ENCODE peak calls at places on chromosomes 6 and 20, in five cellular contexts. A, W, Y, J and L are unnamed samples.

GRCh38 chr20:59561228-59561605 is 43.1 kb upstream of the PHACTR3 start:
- DNase-seq in J (peak; percentile 40), Y (no peak), W (no peak), A (no peak), L (peak; percentile 29)

GRCh38 chr20:24805456-24806233 is 143.4 kb upstream of the CST7 start:
- DNase-seq in J (no peak), A (no peak), Y (no peak), W (no peak), L (no peak)

GRCh38 chr6:89145962-89146747 is at the start of gene PM20D2:
- DNase-seq in Y (peak; percentile 11), W (no peak), A (peak; percentile 79), J (peak; percentile 14), L (peak; percentile 44)

GRCh38 chr6:70236304-70236703 is 66.6 kb downstream of the COL9A1 start:
- DNase-seq in A (no peak), Y (no peak), J (no peak), W (no peak), L (no peak)

GRCh38 chr6:81938014-81938761 is 185.7 kb upstream of the TENT5A start:
- DNase-seq in A (no peak), J (peak; percentile 100), Y (peak; percentile 93), W (peak; percentile 91), L (peak; percentile 99)

GRCh38 chr6:133892444-133893323 is 3.8 kb downstream of the TCF21 start:
- DNase-seq in Y (no peak), A (peak; percentile 72), W (no peak), J (no peak), L (no peak)

GRCh38 chr6:18978330-18979128 is 591.4 kb downstream of the RNF144B start:
- DNase-seq in W (peak; percentile 89), J (peak; percentile 72), Y (no peak), A (peak; percentile 63), L (peak; percentile 45)

GRCh38 chr6:53635322-53635721 is 30.2 kb downstream of the KLHL31 start:
- DNase-seq in J (peak; percentile 64), Y (no peak), W (no peak), A (no peak), L (peak; percentile 55)

GRCh38 chr6:135475292-135475886 is 22.2 kb downstream of the AHI1 start:
- DNase-seq in A (no peak), W (no peak), J (no peak), Y (peak; percentile 72), L (no peak)

GRCh38 chr6:22149081-22149480 is 147.8 kb downstream of the PRL start:
- DNase-seq in A (no peak), Y (no peak), W (no peak), J (no peak), L (no peak)

GRCh38 chr6:40805336-40805735 is 218.2 kb upstream of the LRFN2 start:
- DNase-seq in J (no peak), A (no peak), Y (no peak), W (no peak), L (no peak)

GRCh38 chr6:97077380-97077779 is 152.9 kb downstream of the KLHL32 start:
- DNase-seq in Y (no peak), A (peak; percentile 17), J (no peak), W (no peak), L (peak; percentile 4)

GRCh38 chr6:14216931-14217684 is 99.5 kb downstream of the CD83 start:
- DNase-seq in W (peak; percentile 36), J (no peak), A (no peak), Y (peak; percentile 98), L (no peak)

GRCh38 chr6:133467231-133467981 is 226.2 kb downstream of the EYA4 start:
- DNase-seq in Y (no peak), W (peak; percentile 22), A (no peak), J (peak; percentile 1), L (no peak)

GRCh38 chr6:8069887-8070286 is 5.7 kb upstream of the BLOC1S5 start:
- DNase-seq in Y (no peak), J (no peak), A (no peak), W (no peak), L (no peak)

GRCh38 chr20:57811373-57812020 is 101.7 kb upstream of the PMEPA1 start:
- DNase-seq in W (no peak), J (no peak), Y (no peak), A (peak; percentile 50), L (peak; percentile 19)

GRCh38 chr6:45728674-45729073 is 287.0 kb downstream of the CLIC5 start:
- DNase-seq in A (no peak), W (no peak), J (peak; percentile 78), Y (no peak), L (peak; percentile 88)

GRCh38 chr6:148392611-148393160 is 50.0 kb downstream of the SASH1 start:
- DNase-seq in Y (no peak), J (no peak), A (no peak), W (no peak), L (no peak)

GRCh38 chr6:139271056-139271455 is 20.7 kb downstream of the TXLNB start:
- DNase-seq in A (no peak), J (peak; percentile 36), Y (no peak), W (peak; percentile 33), L (peak; percentile 65)

GRCh38 chr6:138157986-138158638 is 3.6 kb upstream of the ARFGEF3 start:
- DNase-seq in W (peak; percentile 16), J (no peak), Y (no peak), A (no peak), L (no peak)

GRCh38 chr6:49220293-49220692 is 242.8 kb downstream of the MMUT start:
- DNase-seq in A (no peak), W (no peak), J (no peak), Y (no peak), L (no peak)

GRCh38 chr20:4509825-4510522 is 211.7 kb upstream of the PRND start:
- DNase-seq in A (no peak), J (peak; percentile 39), W (peak; percentile 44), Y (no peak), L (peak; percentile 42)

GRCh38 chr6:107214655-107215054 is 99.3 kb upstream of the BEND3 start:
- DNase-seq in J (no peak), W (no peak), Y (no peak), A (no peak), L (no peak)

GRCh38 chr6:36364669-36365479 is 22.6 kb downstream of the ETV7 start:
- DNase-seq in J (peak; percentile 46), W (peak; percentile 67), A (no peak), Y (no peak), L (peak; percentile 19)

GRCh38 chr20:1997483-1998192 is 3.8 kb upstream of the PDYN start:
- DNase-seq in J (no peak), A (no peak), W (no peak), Y (no peak), L (no peak)

GRCh38 chr6:151209071-151209831 is 30.5 kb upstream of the AKAP12 start:
- DNase-seq in Y (no peak), W (peak; percentile 21), J (peak; percentile 72), A (no peak), L (peak; percentile 80)

GRCh38 chr6:79436232-79436631 is 101.0 kb downstream of the LCA5 start:
- DNase-seq in Y (no peak), W (no peak), J (peak; percentile 51), A (no peak), L (peak; percentile 40)

GRCh38 chr6:27836783-27837635 is 75.2 kb downstream of the OR2B2 start:
- DNase-seq in J (peak; percentile 81), A (peak; percentile 83), W (peak; percentile 85), Y (peak; percentile 78), L (peak; percentile 80)

GRCh38 chr6:41371461-41371991 is 36.1 kb downstream of the NCR2 start:
- DNase-seq in Y (no peak), W (peak; percentile 52), A (peak; percentile 86), J (no peak), L (peak; percentile 7)

GRCh38 chr6:87016772-87017171 is 78.1 kb downstream of the CGA start:
- DNase-seq in A (no peak), J (no peak), Y (no peak), W (no peak), L (no peak)

GRCh38 chr6:81613606-81614005 is 138.9 kb downstream of the TENT5A start:
- DNase-seq in J (peak; percentile 75), Y (peak; percentile 49), A (no peak), W (peak; percentile 53), L (peak; percentile 53)

DNA sequence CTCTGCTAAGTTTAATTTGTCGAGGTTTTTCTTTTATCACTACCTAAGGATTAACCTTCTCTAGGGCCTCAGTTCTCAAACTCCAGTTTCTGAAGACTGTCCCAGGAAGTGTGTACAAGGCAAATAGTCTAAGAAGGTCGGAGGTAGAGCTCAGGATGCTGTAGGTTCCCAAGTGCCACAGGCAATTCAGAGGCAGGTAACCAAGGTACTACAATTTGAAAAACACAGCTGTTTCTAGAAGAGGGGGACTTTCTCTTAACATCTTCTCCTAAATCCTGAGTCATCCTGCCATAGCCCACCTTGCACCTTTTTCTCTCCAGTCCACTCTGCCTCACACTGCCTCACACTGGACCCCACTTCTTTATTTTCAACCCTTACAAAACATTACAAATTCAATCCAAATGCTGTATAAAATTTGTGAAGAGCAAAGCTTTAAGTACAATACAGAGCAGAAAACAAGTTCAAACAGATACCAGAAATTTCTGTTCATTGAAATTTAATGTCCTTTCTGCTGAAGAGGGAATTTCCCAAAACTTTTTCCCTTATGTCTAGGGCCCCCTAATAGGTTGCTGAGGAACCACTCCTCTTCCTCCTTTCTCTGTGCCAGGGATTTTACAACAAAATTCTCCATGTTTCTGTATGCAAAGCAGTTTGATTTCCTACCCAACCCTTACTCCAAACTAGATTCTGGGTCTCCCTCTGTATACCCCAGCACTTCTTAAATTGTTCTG is 43.0 kb downstream of the FRK start:
- DNase-seq in J (peak; percentile 44), W (no peak), A (no peak), Y (no peak), L (no peak)
- H3K4me3 ChIP-seq in J (no peak overlapping the region), W (no peak overlapping the region), A (no peak overlapping the region), Y (no peak overlapping the region), L (no peak overlapping the region)

GRCh38 chr6:56770011-56770520 is 127.4 kb upstream of the DST start:
- DNase-seq in W (no peak), A (no peak), Y (no peak), J (no peak), L (no peak)
- H3K4me3 ChIP-seq in W (no peak overlapping the region), A (no peak overlapping the region), Y (no peak overlapping the region), J (no peak overlapping the region), L (no peak overlapping the region)

GRCh38 chr20:38724603-38725457 is 544 bp downstream of the SLC32A1 start:
- DNase-seq in Y (no peak), W (no peak), J (no peak), A (peak; percentile 71), L (no peak)
- H3K4me3 ChIP-seq in Y (no peak overlapping the region), W (no peak overlapping the region), J (no peak overlapping the region), A (peak overlapping the region; percentile 38), L (no peak overlapping the region)

GRCh38 chr20:41030536-41031242 is 2.1 kb downstream of the TOP1 start:
- DNase-seq in W (no peak), A (no peak), J (peak; percentile 68), Y (no peak), L (peak; percentile 72)

GRCh38 chr20:41032243-41032642 is 3.6 kb downstream of the TOP1 start:
- DNase-seq in A (no peak), Y (no peak), W (no peak), J (peak; percentile 29), L (no peak)

GRCh38 chr20:41029150-41029872 is 689 bp downstream of the TOP1 start:
- DNase-seq in W (no peak), J (no peak), Y (no peak), A (peak; percentile 53), L (no peak)

GRCh38 chr20:41028359-41029149 is at the start of gene TOP1:
- DNase-seq in W (peak; percentile 100), Y (peak; percentile 99), J (peak; percentile 97), A (peak; percentile 100), L (peak; percentile 100)

DNA sequence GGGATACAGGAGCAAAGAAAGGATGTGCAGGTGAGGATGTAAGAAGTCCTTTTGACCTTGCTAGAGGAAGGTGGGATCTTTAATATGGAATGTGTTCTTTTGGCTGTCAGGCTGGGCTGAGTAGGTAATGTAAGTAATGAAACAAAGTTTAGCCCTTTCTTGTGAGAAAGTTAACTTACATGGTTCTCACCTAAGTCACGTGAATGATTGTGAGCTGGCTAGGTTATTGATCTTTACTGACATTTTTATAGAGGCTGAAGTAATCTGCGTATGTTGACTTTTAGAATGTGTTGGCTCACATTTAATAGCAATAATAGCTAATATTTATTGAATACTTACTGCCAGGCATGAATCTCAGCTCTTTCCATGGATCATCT is 2.6 kb downstream of the TOP1 start:
- DNase-seq in W (no peak), J (no peak), Y (no peak), A (no peak), L (no peak)
- H3K4me3 ChIP-seq in W (peak overlapping the region; percentile 90), J (peak overlapping the region; percentile 92), Y (peak overlapping the region; percentile 80), A (peak overlapping the region; percentile 97), L (peak overlapping the region; percentile 80)